ENCODE peak calls at places on chromosome 21, in six cellular contexts. S is SK-N-SH; U is left cardiac atrium; L is SW 1271; J is activated CD4-positive, CD25-positive, alpha-beta regulatory T cell treated with anti-CD3 and anti-CD28 coated beads, Interleukin-2, amount 50 U/mL, for 72 hours; A is GM23338. G is an unnamed sample.

GRCh38 chr21:35019631-35020032 is 29.5 kb downstream of the RUNX1 start:
- DNase-seq in S (no peak), U (no peak), L (no peak), J (no peak), A (no peak), G (no peak)

GRCh38 chr21:41677671-41678015 is 89.2 kb downstream of the RIPK4 start:
- DNase-seq in S (no peak), U (no peak), L (no peak), J (no peak), A (no peak), G (no peak)

GRCh38 chr21:17693801-17694200 is 81.1 kb upstream of the BTG3 start:
- DNase-seq in S (no peak), U (no peak), L (no peak), J (no peak), A (no peak), G (no peak)

GRCh38 chr21:45330075-45330781 is 42.5 kb upstream of the POFUT2 start:
- DNase-seq in S (no peak), U (peak), L (no peak), J (no peak), A (no peak), G (peak)

GRCh38 chr21:44930543-44930981 is 9.3 kb upstream of the SLX9 start:
- DNase-seq in S (no peak), U (peak), L (no peak), J (peak), A (no peak), G (no peak)

GRCh38 chr21:31110430-31110829 is 72.2 kb upstream of the KRTAP19-8 start:
- DNase-seq in S (no peak), U (no peak), L (no peak), J (no peak), A (no peak), G (no peak)

GRCh38 chr21:25635310-25635709 is 3.7 kb upstream of the JAM2 start:
- DNase-seq in S (no peak), U (no peak), L (no peak), J (no peak), A (no peak), G (no peak)

GRCh38 chr21:36015096-36015495 is 45.2 kb downstream of the SETD4 start:
- DNase-seq in S (no peak), U (no peak), L (no peak), J (no peak), A (no peak), G (no peak)

GRCh38 chr21:46253610-46254124 is 25.1 kb upstream of the LSS start:
- DNase-seq in S (no peak), U (no peak), L (no peak), J (no peak), A (peak), G (peak)

GRCh38 chr21:16533692-16534407 is 804.1 kb downstream of the USP25 start:
- DNase-seq in S (no peak), U (no peak), L (no peak), J (no peak), A (no peak), G (peak)

GRCh38 chr21:38984982-38985422 is 179.3 kb downstream of the ETS2 start:
- DNase-seq in S (peak), U (no peak), L (no peak), J (no peak), A (no peak), G (peak)

GRCh38 chr21:37119421-37120218 is 46.6 kb downstream of the TTC3 start:
- DNase-seq in S (no peak), U (no peak), L (no peak), J (no peak), A (peak), G (no peak)

GRCh38 chr21:29513535-29513934 is 214.8 kb downstream of the BACH1 start:
- DNase-seq in S (no peak), U (no peak), L (no peak), J (no peak), A (no peak), G (no peak)